ENCODE peak calls at places on chromosome 16, in eight cellular contexts. M is iPS DF 6.9; V is CD8-positive, alpha-beta memory T cell; S is adrenal gland; O is neuronal stem cell; N is effector memory CD4-positive, alpha-beta T cell; K is naive thymus-derived CD4-positive, alpha-beta T cell; Q is IMR-90. R is an unnamed sample.
A peak's percentile ranks its signal among the peaks of the same experiment; 100 is the strongest.

GRCh38 chr16:48538746-48539484 is 71.1 kb downstream of the N4BP1 start:
- DNase-seq in M (no peak), V (no peak), S (no peak), O (no peak), N (no peak), K (no peak), Q (no peak), R (no peak)

GRCh38 chr16:86103320-86103719 is 204.4 kb downstream of the IRF8 start:
- DNase-seq in M (no peak), V (no peak), S (no peak), O (no peak), N (no peak), K (no peak), Q (no peak), R (no peak)

GRCh38 chr16:67186550-67186950 is 2.8 kb upstream of the MATCAP1 start:
- DNase-seq in M (no peak), V (no peak), S (no peak), O (no peak), N (no peak), K (no peak), Q (no peak), R (no peak)

GRCh38 chr16:88922114-88922825 is 54.7 kb downstream of the CBFA2T3 start:
- DNase-seq in M (no peak), V (no peak), S (peak; percentile 99), O (no peak), N (no peak), K (no peak), Q (peak; percentile 39), R (no peak)

GRCh38 chr16:3467920-3468319 is 24.4 kb downstream of the NAA60 start:
- DNase-seq in M (no peak), V (no peak), S (no peak), O (no peak), N (no peak), K (no peak), Q (peak; percentile 69), R (no peak)

GRCh38 chr16:19771040-19771439 is 53.0 kb downstream of the IQCK start:
- DNase-seq in M (no peak), V (no peak), S (no peak), O (no peak), N (no peak), K (no peak), Q (no peak), R (no peak)

GRCh38 chr16:68499011-68499410 is 40.1 kb upstream of the ZFP90 start:
- DNase-seq in M (no peak), V (no peak), S (peak; percentile 11), O (no peak), N (no peak), K (no peak), Q (no peak), R (no peak)

GRCh38 chr16:74160759-74161158 is 135.9 kb upstream of the PSMD7 start:
- DNase-seq in M (no peak), V (no peak), S (no peak), O (no peak), N (no peak), K (no peak), Q (no peak), R (no peak)

GRCh38 chr16:66954097-66954659 is 6.9 kb upstream of the CES3 start:
- DNase-seq in M (peak; percentile 54), V (peak; percentile 52), S (peak; percentile 85), O (no peak), N (peak; percentile 60), K (peak; percentile 67), Q (peak; percentile 73), R (peak; percentile 74)

GRCh38 chr16:65572156-65572555 is 450.3 kb upstream of the CDH11 start:
- DNase-seq in M (no peak), V (no peak), S (no peak), O (no peak), N (no peak), K (no peak), Q (peak; percentile 88), R (no peak)

GRCh38 chr16:21565816-21566669 is 33.3 kb upstream of the METTL9 start:
- DNase-seq in M (no peak), V (peak; percentile 58), S (peak; percentile 48), O (no peak), N (no peak), K (no peak), Q (no peak), R (no peak)

GRCh38 chr16:678858-679807 is 1.1 kb upstream of the STUB1 start:
- DNase-seq in M (no peak), V (peak; percentile 56), S (peak; percentile 86), O (peak; percentile 63), N (peak; percentile 50), K (no peak), Q (peak; percentile 30), R (peak; percentile 65)

GRCh38 chr16:3769013-3769412 is 51.7 kb upstream of the TRAP1 start:
- DNase-seq in M (no peak), V (no peak), S (no peak), O (no peak), N (no peak), K (no peak), Q (no peak), R (no peak)

GRCh38 chr16:57564571-57565270 is 22.3 kb downstream of the ADGRG5 start:
- DNase-seq in M (no peak), V (no peak), S (no peak), O (no peak), N (no peak), K (no peak), Q (peak; percentile 62), R (no peak)

GRCh38 chr16:1552129-1552528 is 18.7 kb downstream of the TMEM204 start:
- DNase-seq in M (no peak), V (no peak), S (no peak), O (no peak), N (no peak), K (no peak), Q (no peak), R (no peak)

GRCh38 chr16:49327466-49327865 is 45.8 kb upstream of the CBLN1 start:
- DNase-seq in M (no peak), V (no peak), S (no peak), O (no peak), N (no peak), K (no peak), Q (no peak), R (no peak)

GRCh38 chr16:55257971-55258613 is 65.9 kb upstream of the IRX6 start:
- DNase-seq in M (peak; percentile 48), V (no peak), S (peak; percentile 47), O (peak; percentile 49), N (peak; percentile 2), K (peak; percentile 19), Q (peak; percentile 26), R (peak; percentile 60)

GRCh38 chr16:73304008-73304814 is 256.3 kb upstream of the ZFHX3 start:
- DNase-seq in M (no peak), V (no peak), S (no peak), O (no peak), N (no peak), K (no peak), Q (no peak), R (no peak)

GRCh38 chr16:81335669-81336068 is 20.9 kb downstream of the GAN start:
- DNase-seq in M (no peak), V (no peak), S (peak; percentile 12), O (no peak), N (no peak), K (no peak), Q (no peak), R (no peak)

GRCh38 chr16:2027024-2028010 is 615 bp downstream of the NHERF2 start:
- DNase-seq in M (no peak), V (peak; percentile 7), S (peak; percentile 18), O (no peak), N (no peak), K (no peak), Q (peak; percentile 59), R (no peak)

GRCh38 chr16:23267647-23268046 is 34.5 kb upstream of the SCNN1B start:
- DNase-seq in M (no peak), V (no peak), S (no peak), O (no peak), N (no peak), K (no peak), Q (no peak), R (no peak)

DNA sequence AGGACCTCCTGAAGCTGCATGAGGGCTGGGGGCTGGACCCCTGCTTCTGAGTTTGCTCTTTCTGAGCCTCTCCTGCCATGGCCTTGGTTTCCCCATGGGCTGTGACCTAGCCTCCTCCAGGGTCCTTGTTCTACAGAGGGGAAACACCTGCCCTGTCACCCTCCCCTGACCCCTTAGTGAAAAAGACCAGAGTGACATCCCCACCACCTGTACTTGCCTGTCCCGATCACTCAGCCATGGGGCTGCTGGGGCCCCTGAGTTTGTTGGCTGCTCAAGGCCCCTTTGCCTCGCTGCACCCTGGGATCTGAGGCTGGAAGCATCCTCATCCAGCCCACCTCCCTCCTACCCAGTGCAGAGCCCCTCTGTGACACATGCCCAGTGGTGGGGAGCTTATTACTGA is 800 bp downstream of the NOD2 start:
- DNase-seq in M (no peak), V (no peak), S (no peak), O (no peak), N (no peak), K (no peak), Q (no peak), R (no peak)
- H3K4me3 ChIP-seq in M (no peak overlapping the region), V (peak overlapping the region; percentile 67), S (no peak overlapping the region), O (no peak overlapping the region), N (peak overlapping the region; percentile 63), K (peak overlapping the region; percentile 56), Q (no peak overlapping the region), R (no peak overlapping the region)

DNA sequence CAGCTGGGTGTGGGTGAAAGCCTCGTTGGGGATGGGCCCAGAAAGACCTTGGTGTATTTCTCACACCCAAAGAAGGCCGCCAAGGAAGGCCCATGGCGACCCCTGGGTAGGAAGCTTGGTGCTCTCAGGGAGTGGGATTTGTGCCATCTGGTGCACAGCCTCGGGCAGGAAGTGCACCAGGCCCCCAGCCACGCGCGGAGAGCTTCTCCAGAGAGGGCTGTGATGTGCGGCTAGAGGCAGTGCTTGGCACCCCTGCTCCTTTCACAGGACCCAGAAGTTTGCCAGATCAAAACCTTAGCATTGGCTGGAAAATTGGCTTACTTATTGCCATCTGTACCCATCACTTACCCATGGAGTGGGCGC is 144.0 kb downstream of the CLEC16A start:
- DNase-seq in M (no peak), V (no peak), S (no peak), O (no peak), N (no peak), K (no peak), Q (no peak), R (no peak)
- H3K4me1 ChIP-seq in M (no peaks in the 10 kb centered on the region), V (peaks cover 28% of the 10 kb centered on the region), S (peaks cover 25% of the 10 kb centered on the region), O (peaks cover 3% of the 10 kb centered on the region), N (peaks cover 26% of the 10 kb centered on the region), K (peaks cover 4% of the 10 kb centered on the region), Q (peaks cover 48% of the 10 kb centered on the region), R (no peaks in the 10 kb centered on the region)

GRCh38 chr16:12092347-12092882 is 115.9 kb downstream of the SNX29 start:
- DNase-seq in M (no peak), V (no peak), S (peak; percentile 39), O (no peak), N (no peak), K (no peak), Q (peak; percentile 95), R (no peak)
- H3K36me3 ChIP-seq in M (no peaks in the 10 kb centered on the region), V (no peaks in the 10 kb centered on the region), S (no peaks in the 10 kb centered on the region), O (no peaks in the 10 kb centered on the region), N (no peaks in the 10 kb centered on the region), K (no peaks in the 10 kb centered on the region), Q (no peaks in the 10 kb centered on the region), R (no peaks in the 10 kb centered on the region)

DNA sequence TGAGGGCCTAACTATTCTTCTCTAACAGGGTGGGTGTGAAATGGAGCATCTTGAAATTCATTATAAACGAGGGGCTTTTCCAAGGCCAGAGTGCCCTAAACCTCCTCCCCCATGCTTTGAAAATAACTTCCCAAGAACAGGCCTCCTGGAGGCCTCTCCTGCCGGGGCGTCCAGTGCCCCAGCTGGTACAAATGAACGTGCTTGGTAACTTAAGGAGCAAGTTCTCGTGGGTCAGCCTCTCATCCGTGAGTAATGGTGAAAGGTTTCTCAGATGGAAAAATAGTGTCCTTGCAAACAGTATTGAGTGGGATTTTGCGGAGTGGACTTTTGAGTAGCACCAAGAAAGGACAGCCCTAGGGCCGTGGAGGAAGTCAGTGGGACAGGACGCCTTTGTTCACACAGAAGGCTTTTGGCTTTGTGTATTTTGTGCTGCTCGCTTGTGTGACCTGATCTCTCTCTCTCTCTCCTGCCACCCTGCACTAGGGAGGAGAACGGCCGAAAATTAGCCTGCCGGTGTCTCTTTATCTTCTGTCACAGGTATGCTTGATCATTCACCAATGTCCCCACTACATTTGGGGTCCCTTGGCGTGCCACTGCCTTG is 34.6 kb downstream of the CLEC16A start:
- DNase-seq in M (no peak), V (no peak), S (no peak), O (no peak), N (no peak), K (no peak), Q (no peak), R (no peak)
- H3K4me3 ChIP-seq in M (no peak overlapping the region), V (no peak overlapping the region), S (no peak overlapping the region), O (no peak overlapping the region), N (no peak overlapping the region), K (no peak overlapping the region), Q (no peak overlapping the region), R (no peak overlapping the region)

R was measured in HAP-1.